ENCODE peak calls at places on chromosomes 13 and 19, in four cellular contexts. L is breast epithelium, B is HL-60, K is endodermal cell. U is an unnamed sample.

GRCh38 chr19:18494267-18494607 is 27.6 kb downstream of the ELL start:
- DNase-seq in B (no peak), K (no peak), L (no peak), U (no peak)

GRCh38 chr13:35475960-35476943 is at the start of gene MAB21L1:
- DNase-seq in B (no peak), K (peak), L (peak), U (no peak)

GRCh38 chr13:112616586-112617381 is 28.8 kb upstream of the TUBGCP3 start:
- DNase-seq in B (peak), L (no peak), K (peak), U (no peak)

GRCh38 chr13:94860981-94861407 is 148.6 kb upstream of the SOX21 start:
- DNase-seq in K (no peak), B (no peak), L (no peak), U (no peak)

GRCh38 chr19:15422311-15423075 is 3.7 kb upstream of the AKAP8L start:
- DNase-seq in L (no peak), K (no peak), B (no peak), U (no peak)

GRCh38 chr19:7898967-7899366 is 4.7 kb upstream of the MAP2K7 start:
- DNase-seq in B (no peak), K (no peak), L (no peak), U (no peak)

GRCh38 chr19:31338069-31338767 is 11.0 kb downstream of the TSHZ3 start:
- DNase-seq in L (no peak), B (no peak), K (peak), U (no peak)

GRCh38 chr13:47897411-47898050 is 103.5 kb downstream of the SUCLA2 start:
- DNase-seq in B (no peak), L (peak), K (peak), U (no peak)

GRCh38 chr13:62360609-62361008 is 945.0 kb upstream of the PCDH20 start:
- DNase-seq in B (no peak), K (no peak), L (no peak), U (no peak)

GRCh38 chr19:43470288-43470687 is 4.9 kb upstream of the LYPD3 start:
- DNase-seq in K (peak), L (no peak), B (no peak), U (no peak)

GRCh38 chr19:15337202-15337601 is 4.9 kb upstream of the BRD4 start:
- DNase-seq in L (no peak), B (no peak), K (no peak), U (no peak)

GRCh38 chr19:48006762-48007161 is 12.3 kb downstream of the ELSPBP1 start:
- DNase-seq in B (no peak), K (peak), L (no peak), U (no peak)

GRCh38 chr13:39259371-39259770 is 221.1 kb downstream of the NHLRC3 start:
- DNase-seq in B (no peak), K (no peak), L (no peak), U (no peak)

GRCh38 chr19:6529351-6529750 is 1.5 kb upstream of the TNFSF9 start:
- DNase-seq in L (no peak), K (no peak), B (no peak), U (no peak)

GRCh38 chr13:102972191-102972590 is 94.0 kb downstream of the SLC10A2 start:
- DNase-seq in L (no peak), K (no peak), B (no peak), U (no peak)

GRCh38 chr13:32206097-32206740 is 108.9 kb downstream of the ZAR1L start:
- DNase-seq in K (no peak), B (no peak), L (no peak), U (no peak)

GRCh38 chr13:112838038-112838965 is 130.7 kb upstream of the MCF2L start:
- DNase-seq in B (no peak), L (no peak), K (peak), U (no peak)

GRCh38 chr13:62357887-62358645 is 942.4 kb upstream of the PCDH20 start:
- DNase-seq in K (peak), B (peak), L (no peak), U (no peak)

GRCh38 chr13:112627161-112627560 is 39.2 kb upstream of the TUBGCP3 start:
- DNase-seq in L (no peak), B (no peak), K (no peak), U (no peak)

GRCh38 chr19:47049307-47049700 is 880 bp upstream of the TMEM160 start:
- DNase-seq in B (no peak), L (no peak), K (peak), U (no peak)

GRCh38 chr13:30702006-30702405 is 33.3 kb upstream of the ALOX5AP start:
- DNase-seq in B (no peak), L (no peak), K (peak), U (peak)

GRCh38 chr19:31214086-31214485 is 135.2 kb downstream of the TSHZ3 start:
- DNase-seq in L (peak), B (peak), K (no peak), U (no peak)

GRCh38 chr13:102373221-102373620 is 28.6 kb downstream of the FGF14 start:
- DNase-seq in L (no peak), B (no peak), K (no peak), U (no peak)

GRCh38 chr13:24842533-24843278 is 78.7 kb downstream of the RNF17 start:
- DNase-seq in K (no peak), B (peak), L (no peak), U (no peak)

GRCh38 chr19:23415561-23416191 is 20.4 kb upstream of the ZNF91 start:
- DNase-seq in K (peak), L (no peak), B (no peak), U (no peak)

GRCh38 chr13:23367907-23368306 is 65.6 kb downstream of the SACS start:
- DNase-seq in K (no peak), L (no peak), B (no peak), U (no peak)

GRCh38 chr13:24215732-24216131 is 55.2 kb downstream of the SPATA13 start:
- DNase-seq in B (no peak), K (no peak), L (peak), U (no peak)

GRCh38 chr19:19053508-19054314 is 10.1 kb upstream of the SLC25A42 start:
- DNase-seq in L (no peak), K (peak), B (no peak), U (no peak)

GRCh38 chr13:37074703-37075102 is 15.2 kb upstream of the SUPT20H start:
- DNase-seq in K (no peak), L (no peak), B (no peak), U (no peak)
- TF ChIP-seq CTCF in K (peak), L (peak), B (no peak), U (no peak)

DNA sequence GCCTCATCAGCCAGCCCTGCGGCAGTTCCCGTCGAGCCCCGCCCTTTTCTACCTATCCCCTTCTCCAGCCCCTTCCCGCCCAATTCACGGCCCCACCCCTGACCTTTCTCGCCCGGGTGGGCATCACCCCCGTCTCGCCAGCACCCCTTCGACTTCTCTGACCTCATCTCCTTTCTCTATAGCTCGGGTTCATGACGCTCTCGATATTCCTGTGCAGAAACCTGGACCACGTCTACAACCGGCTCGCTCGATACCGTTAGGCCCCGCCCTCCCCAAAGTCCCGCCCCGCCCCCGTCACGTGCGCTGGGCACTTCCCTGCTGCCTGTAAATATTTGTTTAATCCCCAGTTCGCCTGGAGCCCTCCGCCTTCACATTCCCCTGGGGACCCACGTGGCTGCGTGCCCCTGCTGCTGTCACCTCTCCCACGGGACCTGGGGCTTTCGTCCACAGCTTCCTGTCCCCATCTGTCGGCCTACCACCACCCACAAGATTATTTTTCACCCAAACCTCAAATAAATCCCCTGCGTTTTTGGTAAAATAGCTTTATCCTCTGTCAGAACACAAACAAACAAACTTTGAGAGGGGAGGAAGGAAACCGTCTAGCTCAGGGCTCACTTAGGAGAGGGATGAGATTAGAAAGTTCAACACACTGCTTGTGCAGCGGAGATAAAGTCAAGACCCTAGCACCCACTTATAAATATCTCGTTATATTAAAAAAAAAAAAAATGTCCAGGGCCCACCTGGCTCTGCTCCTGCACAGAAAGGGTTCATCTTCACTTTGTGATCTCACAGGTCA is 5.1 kb downstream of the CD37 start:
- DNase-seq in L (peak), K (peak), B (no peak), U (peak)
- H3K27ac ChIP-seq in L (peak), K (no peak), B (no peak), U (peak)

GRCh38 chr19:40403262-40403984 is 9.8 kb downstream of the PRX start:
- DNase-seq in B (peak), L (peak), K (peak), U (peak)
- TF ChIP-seq CTCF in B (no peak), L (peak), K (peak), U (no peak)

GRCh38 chr13:51614350-51614786 is 30.1 kb downstream of the WDFY2 start:
- DNase-seq in K (no peak), L (peak), B (peak), U (no peak)

GRCh38 chr13:51619614-51620013 is 35.4 kb downstream of the WDFY2 start:
- DNase-seq in L (no peak), B (no peak), K (no peak), U (no peak)

GRCh38 chr13:51621597-51621996 is 37.3 kb downstream of the WDFY2 start:
- DNase-seq in B (no peak), K (no peak), L (no peak), U (no peak)

GRCh38 chr13:51620165-51620983 is 36.1 kb downstream of the WDFY2 start:
- DNase-seq in L (no peak), B (no peak), K (no peak), U (no peak)

GRCh38 chr13:51618626-51619025 is 34.4 kb downstream of the WDFY2 start:
- DNase-seq in K (no peak), B (no peak), L (peak), U (no peak)
- H3K27ac ChIP-seq in K (no peak), B (no peak), L (peak), U (peak)

GRCh38 chr19:5109560-5109959 is 140.6 kb downstream of the KDM4B start:
- DNase-seq in L (no peak), B (no peak), K (peak), U (no peak)
- TF ChIP-seq CTCF in L (no peak), B (no peak), K (peak), U (no peak)

DNA sequence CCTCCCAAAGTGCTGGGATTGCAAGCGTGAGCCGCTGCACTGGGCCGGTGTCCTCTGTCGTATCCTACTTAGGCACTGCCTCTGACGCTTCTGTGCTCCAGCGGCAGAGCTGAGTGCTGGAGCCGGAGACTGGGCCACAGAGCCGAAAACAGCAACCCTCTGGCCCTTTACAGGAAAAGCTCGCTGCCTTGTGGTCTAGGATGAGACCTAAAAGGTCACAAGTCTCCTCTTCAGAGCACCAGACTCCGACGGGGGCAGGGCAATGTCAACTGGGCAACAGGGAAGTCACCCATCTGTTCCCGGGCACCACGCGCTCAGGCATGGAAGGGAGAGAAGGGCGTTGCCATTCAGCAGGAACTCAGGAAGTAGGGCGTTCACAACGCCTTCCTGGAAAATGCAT is 91.7 kb downstream of the GADD45B start:
- DNase-seq in B (peak), K (peak), L (no peak), U (no peak)
- H3K27ac ChIP-seq in B (peak), K (no peak), L (peak), U (no peak)

U was measured in coronary artery.